ENCODE peak calls at places on chromosomes 6 and 20, in four cellular contexts. M, D, N and H are unnamed samples.

GRCh38 chr20:62536731-62537401 is 61.1 kb upstream of the GATA5 start:
- DNase-seq in D (no peak), M (no peak), N (no peak), H (no peak)

GRCh38 chr6:118860363-118860762 is 33.6 kb upstream of the ASF1A start:
- DNase-seq in N (no peak), M (no peak), D (no peak), H (no peak)

GRCh38 chr20:62926229-62927127 is at the start of gene DIDO1:
- DNase-seq in M (peak; percentile 79), N (peak; percentile 88), D (peak; percentile 38), H (peak; percentile 97)

GRCh38 chr6:27002447-27002846 is 245.1 kb upstream of the PRSS16 start:
- DNase-seq in M (no peak), D (no peak), N (no peak), H (no peak)

GRCh38 chr20:46327557-46327956 is 19.3 kb upstream of the CDH22 start:
- DNase-seq in N (no peak), M (no peak), D (no peak), H (no peak)

GRCh38 chr6:157991067-157991432 is 9.4 kb downstream of the SYNJ2 start:
- DNase-seq in M (no peak), D (no peak), N (no peak), H (no peak)

GRCh38 chr6:14510038-14510437 is 392.5 kb downstream of the CD83 start:
- DNase-seq in M (no peak), N (no peak), D (no peak), H (no peak)

GRCh38 chr6:7215140-7215539 is 97.9 kb downstream of the SSR1 start:
- DNase-seq in N (no peak), M (no peak), D (no peak), H (no peak)

GRCh38 chr6:49906511-49906910 is 40.2 kb upstream of the CRISP1 start:
- DNase-seq in M (no peak), N (no peak), D (no peak), H (no peak)

GRCh38 chr20:62921119-62921687 is 5.1 kb downstream of the DIDO1 start:
- DNase-seq in N (peak; percentile 76), M (peak; percentile 61), D (no peak), H (no peak)

GRCh38 chr6:30129818-30130679 is 5.9 kb upstream of the TRIM40 start:
- DNase-seq in D (no peak), N (no peak), M (no peak), H (no peak)

GRCh38 chr20:9200620-9201019 is 131.7 kb downstream of the PLCB4 start:
- DNase-seq in N (no peak), D (no peak), M (no peak), H (no peak)